ENCODE peak calls at places on chromosomes 16 and 17, in ten cellular contexts. One of them, this sample, is unnamed.

GRCh38 chr17:74678541-74678940 is 34.2 kb downstream of the CD300LF start:
- DNase-seq in hippocampal formation: no peak
- DNase-seq in activated T-cell treated with anti-CD3 and anti-CD28 coated beads for 1 hour: no peak
- DNase-seq in NCI-H460: no peak
- DNase-seq in kidney tubule cell: no peak
- DNase-seq in mucosa of descending colon: no peak
- DNase-seq in NCI-H1436: no peak
- DNase-seq in EL: no peak
- DNase-seq in mesendoderm: no peak
- DNase-seq in SW 1271: no peak
- DNase-seq in this sample: no peak

GRCh38 chr17:48908853-48909394 is 717 bp downstream of the UBE2Z start:
- DNase-seq in hippocampal formation: no peak
- DNase-seq in activated T-cell treated with anti-CD3 and anti-CD28 coated beads for 1 hour: peak
- DNase-seq in NCI-H460: peak
- DNase-seq in kidney tubule cell: peak
- DNase-seq in mucosa of descending colon: peak
- DNase-seq in NCI-H1436: peak
- DNase-seq in EL: peak
- DNase-seq in mesendoderm: peak
- DNase-seq in SW 1271: peak
- DNase-seq in this sample: peak

GRCh38 chr16:75943705-75944514 is 217.6 kb upstream of the CPHXL start:
- DNase-seq in hippocampal formation: no peak
- DNase-seq in activated T-cell treated with anti-CD3 and anti-CD28 coated beads for 1 hour: no peak
- DNase-seq in NCI-H460: no peak
- DNase-seq in kidney tubule cell: no peak
- DNase-seq in mucosa of descending colon: peak
- DNase-seq in NCI-H1436: no peak
- DNase-seq in EL: no peak
- DNase-seq in mesendoderm: no peak
- DNase-seq in SW 1271: no peak
- DNase-seq in this sample: no peak

GRCh38 chr17:22511431-22511830 is 819.1 kb downstream of the KCNJ18 start:
- DNase-seq in hippocampal formation: no peak
- DNase-seq in activated T-cell treated with anti-CD3 and anti-CD28 coated beads for 1 hour: no peak
- DNase-seq in NCI-H460: no peak
- DNase-seq in kidney tubule cell: no peak
- DNase-seq in mucosa of descending colon: no peak
- DNase-seq in NCI-H1436: no peak
- DNase-seq in EL: no peak
- DNase-seq in mesendoderm: no peak
- DNase-seq in SW 1271: no peak
- DNase-seq in this sample: no peak

GRCh38 chr17:77376795-77377751 is 236.3 kb downstream of the SEC14L1 start:
- DNase-seq in hippocampal formation: no peak
- DNase-seq in activated T-cell treated with anti-CD3 and anti-CD28 coated beads for 1 hour: no peak
- DNase-seq in NCI-H460: no peak
- DNase-seq in kidney tubule cell: no peak
- DNase-seq in mucosa of descending colon: no peak
- DNase-seq in NCI-H1436: no peak
- DNase-seq in EL: no peak
- DNase-seq in mesendoderm: no peak
- DNase-seq in SW 1271: no peak
- DNase-seq in this sample: no peak

GRCh38 chr17:19996502-19996901 is 12.7 kb upstream of the SPECC1 start:
- DNase-seq in hippocampal formation: no peak
- DNase-seq in activated T-cell treated with anti-CD3 and anti-CD28 coated beads for 1 hour: no peak
- DNase-seq in NCI-H460: no peak
- DNase-seq in kidney tubule cell: no peak
- DNase-seq in mucosa of descending colon: no peak
- DNase-seq in NCI-H1436: no peak
- DNase-seq in EL: no peak
- DNase-seq in mesendoderm: no peak
- DNase-seq in SW 1271: no peak
- DNase-seq in this sample: no peak

GRCh38 chr17:59069856-59070255 is 36.8 kb downstream of the TRIM37 start:
- DNase-seq in hippocampal formation: no peak
- DNase-seq in activated T-cell treated with anti-CD3 and anti-CD28 coated beads for 1 hour: no peak
- DNase-seq in NCI-H460: no peak
- DNase-seq in kidney tubule cell: no peak
- DNase-seq in mucosa of descending colon: no peak
- DNase-seq in NCI-H1436: no peak
- DNase-seq in EL: no peak
- DNase-seq in mesendoderm: no peak
- DNase-seq in SW 1271: no peak
- DNase-seq in this sample: no peak

GRCh38 chr16:81151648-81152047 is 55.5 kb upstream of the GCSH start:
- DNase-seq in hippocampal formation: no peak
- DNase-seq in activated T-cell treated with anti-CD3 and anti-CD28 coated beads for 1 hour: no peak
- DNase-seq in NCI-H460: no peak
- DNase-seq in kidney tubule cell: no peak
- DNase-seq in mucosa of descending colon: no peak
- DNase-seq in NCI-H1436: no peak
- DNase-seq in EL: no peak
- DNase-seq in mesendoderm: no peak
- DNase-seq in SW 1271: no peak
- DNase-seq in this sample: no peak

GRCh38 chr17:65523853-65524664 is 37.4 kb downstream of the AXIN2 start:
- DNase-seq in hippocampal formation: no peak
- DNase-seq in activated T-cell treated with anti-CD3 and anti-CD28 coated beads for 1 hour: no peak
- DNase-seq in NCI-H460: no peak
- DNase-seq in kidney tubule cell: no peak
- DNase-seq in mucosa of descending colon: no peak
- DNase-seq in NCI-H1436: no peak
- DNase-seq in EL: no peak
- DNase-seq in mesendoderm: no peak
- DNase-seq in SW 1271: no peak
- DNase-seq in this sample: no peak

GRCh38 chr16:56938664-56939513 is 6.9 kb downstream of the HERPUD1 start:
- DNase-seq in hippocampal formation: no peak
- DNase-seq in activated T-cell treated with anti-CD3 and anti-CD28 coated beads for 1 hour: no peak
- DNase-seq in NCI-H460: no peak
- DNase-seq in kidney tubule cell: no peak
- DNase-seq in mucosa of descending colon: no peak
- DNase-seq in NCI-H1436: no peak
- DNase-seq in EL: no peak
- DNase-seq in mesendoderm: no peak
- DNase-seq in SW 1271: no peak
- DNase-seq in this sample: no peak

GRCh38 chr16:30382398-30383015 is at the start of gene SEPTIN1:
- DNase-seq in hippocampal formation: no peak
- DNase-seq in activated T-cell treated with anti-CD3 and anti-CD28 coated beads for 1 hour: peak
- DNase-seq in NCI-H460: no peak
- DNase-seq in kidney tubule cell: no peak
- DNase-seq in mucosa of descending colon: peak
- DNase-seq in NCI-H1436: peak
- DNase-seq in EL: no peak
- DNase-seq in mesendoderm: no peak
- DNase-seq in SW 1271: no peak
- DNase-seq in this sample: no peak

GRCh38 chr16:4077083-4077714 is 39.0 kb downstream of the ADCY9 start:
- DNase-seq in hippocampal formation: no peak
- DNase-seq in activated T-cell treated with anti-CD3 and anti-CD28 coated beads for 1 hour: no peak
- DNase-seq in NCI-H460: no peak
- DNase-seq in kidney tubule cell: no peak
- DNase-seq in mucosa of descending colon: no peak
- DNase-seq in NCI-H1436: peak
- DNase-seq in EL: no peak
- DNase-seq in mesendoderm: no peak
- DNase-seq in SW 1271: no peak
- DNase-seq in this sample: no peak

GRCh38 chr17:44200478-44201155 is 933 bp upstream of the ATXN7L3 start:
- DNase-seq in hippocampal formation: no peak
- DNase-seq in activated T-cell treated with anti-CD3 and anti-CD28 coated beads for 1 hour: no peak
- DNase-seq in NCI-H460: no peak
- DNase-seq in kidney tubule cell: no peak
- DNase-seq in mucosa of descending colon: no peak
- DNase-seq in NCI-H1436: peak
- DNase-seq in EL: no peak
- DNase-seq in mesendoderm: peak
- DNase-seq in SW 1271: no peak
- DNase-seq in this sample: no peak

GRCh38 chr16:57627184-57627871 is 1.1 kb upstream of the ADGRG1 start:
- DNase-seq in hippocampal formation: no peak
- DNase-seq in activated T-cell treated with anti-CD3 and anti-CD28 coated beads for 1 hour: no peak
- DNase-seq in NCI-H460: peak
- DNase-seq in kidney tubule cell: peak
- DNase-seq in mucosa of descending colon: no peak
- DNase-seq in NCI-H1436: no peak
- DNase-seq in EL: peak
- DNase-seq in mesendoderm: peak
- DNase-seq in SW 1271: no peak
- DNase-seq in this sample: peak

GRCh38 chr17:56678249-56679144 is 85.0 kb downstream of the NOG start:
- DNase-seq in hippocampal formation: no peak
- DNase-seq in activated T-cell treated with anti-CD3 and anti-CD28 coated beads for 1 hour: no peak
- DNase-seq in NCI-H460: no peak
- DNase-seq in kidney tubule cell: peak
- DNase-seq in mucosa of descending colon: no peak
- DNase-seq in NCI-H1436: no peak
- DNase-seq in EL: no peak
- DNase-seq in mesendoderm: peak
- DNase-seq in SW 1271: no peak
- DNase-seq in this sample: no peak

GRCh38 chr16:71852146-71852545 is 6.4 kb downstream of the ATXN1L start:
- DNase-seq in hippocampal formation: peak
- DNase-seq in activated T-cell treated with anti-CD3 and anti-CD28 coated beads for 1 hour: no peak
- DNase-seq in NCI-H460: no peak
- DNase-seq in kidney tubule cell: no peak
- DNase-seq in mucosa of descending colon: no peak
- DNase-seq in NCI-H1436: no peak
- DNase-seq in EL: no peak
- DNase-seq in mesendoderm: no peak
- DNase-seq in SW 1271: no peak
- DNase-seq in this sample: no peak

GRCh38 chr16:49463529-49463928 is 89.9 kb downstream of the C16orf78 start:
- DNase-seq in hippocampal formation: no peak
- DNase-seq in activated T-cell treated with anti-CD3 and anti-CD28 coated beads for 1 hour: peak
- DNase-seq in NCI-H460: no peak
- DNase-seq in kidney tubule cell: no peak
- DNase-seq in mucosa of descending colon: peak
- DNase-seq in NCI-H1436: peak
- DNase-seq in EL: no peak
- DNase-seq in mesendoderm: no peak
- DNase-seq in SW 1271: no peak
- DNase-seq in this sample: no peak

GRCh38 chr17:35094902-35095301 is 24.8 kb downstream of the RAD51D start:
- DNase-seq in hippocampal formation: no peak
- DNase-seq in activated T-cell treated with anti-CD3 and anti-CD28 coated beads for 1 hour: no peak
- DNase-seq in NCI-H460: peak
- DNase-seq in kidney tubule cell: peak
- DNase-seq in mucosa of descending colon: no peak
- DNase-seq in NCI-H1436: no peak
- DNase-seq in EL: peak
- DNase-seq in mesendoderm: peak
- DNase-seq in SW 1271: no peak
- DNase-seq in this sample: peak

GRCh38 chr16:72066747-72067146 is 3.7 kb downstream of the HPR start:
- DNase-seq in hippocampal formation: peak
- DNase-seq in activated T-cell treated with anti-CD3 and anti-CD28 coated beads for 1 hour: no peak
- DNase-seq in NCI-H460: peak
- DNase-seq in kidney tubule cell: peak
- DNase-seq in mucosa of descending colon: peak
- DNase-seq in NCI-H1436: peak
- DNase-seq in EL: peak
- DNase-seq in mesendoderm: peak
- DNase-seq in SW 1271: no peak
- DNase-seq in this sample: peak

This sample was measured in PC-3.